ENCODE peak calls at places on chromosomes 12 and 14, in six cellular contexts. One of them, this sample, is unnamed.

GRCh38 chr14:33017016-33017415 is 78.3 kb downstream of the NPAS3 start:
- DNase-seq in activated CD4-positive, alpha-beta T cell treated with anti-CD3 and anti-CD28 coated beads for 48 hours: no peak
- DNase-seq in dorsolateral prefrontal cortex: no peak
- DNase-seq in left cardiac atrium: no peak
- DNase-seq in EL: no peak
- DNase-seq in right cardiac atrium: no peak
- DNase-seq in this sample: no peak

GRCh38 chr14:30223385-30223785 is 295.7 kb upstream of the PRKD1 start:
- DNase-seq in dorsolateral prefrontal cortex: no peak
- DNase-seq in left cardiac atrium: peak
- DNase-seq in EL: peak
- DNase-seq in right cardiac atrium: peak
- DNase-seq in activated CD4-positive, alpha-beta T cell treated with anti-CD3 and anti-CD28 coated beads for 48 hours: no peak
- DNase-seq in this sample: no peak

GRCh38 chr12:127293507-127294310 is 973.3 kb upstream of the TMEM132C start:
- DNase-seq in dorsolateral prefrontal cortex: peak
- DNase-seq in EL: peak
- DNase-seq in left cardiac atrium: peak
- DNase-seq in activated CD4-positive, alpha-beta T cell treated with anti-CD3 and anti-CD28 coated beads for 48 hours: peak
- DNase-seq in right cardiac atrium: peak
- DNase-seq in this sample: peak

GRCh38 chr14:66600416-66600815 is 92.5 kb downstream of the GPHN start:
- DNase-seq in dorsolateral prefrontal cortex: no peak
- DNase-seq in right cardiac atrium: no peak
- DNase-seq in left cardiac atrium: no peak
- DNase-seq in EL: peak
- DNase-seq in activated CD4-positive, alpha-beta T cell treated with anti-CD3 and anti-CD28 coated beads for 48 hours: no peak
- DNase-seq in this sample: no peak

GRCh38 chr14:72549026-72549425 is 344.9 kb downstream of the DPF3 start:
- DNase-seq in dorsolateral prefrontal cortex: no peak
- DNase-seq in EL: no peak
- DNase-seq in activated CD4-positive, alpha-beta T cell treated with anti-CD3 and anti-CD28 coated beads for 48 hours: no peak
- DNase-seq in right cardiac atrium: no peak
- DNase-seq in left cardiac atrium: no peak
- DNase-seq in this sample: no peak

GRCh38 chr14:94582851-94583250 is 1.6 kb downstream of the SERPINA5 start:
- DNase-seq in EL: no peak
- DNase-seq in dorsolateral prefrontal cortex: no peak
- DNase-seq in left cardiac atrium: no peak
- DNase-seq in right cardiac atrium: no peak
- DNase-seq in activated CD4-positive, alpha-beta T cell treated with anti-CD3 and anti-CD28 coated beads for 48 hours: no peak
- DNase-seq in this sample: no peak

GRCh38 chr14:55138091-55138490 is 9.0 kb downstream of the LGALS3 start:
- DNase-seq in right cardiac atrium: no peak
- DNase-seq in EL: no peak
- DNase-seq in dorsolateral prefrontal cortex: no peak
- DNase-seq in activated CD4-positive, alpha-beta T cell treated with anti-CD3 and anti-CD28 coated beads for 48 hours: no peak
- DNase-seq in left cardiac atrium: no peak
- DNase-seq in this sample: no peak

GRCh38 chr14:75216427-75217006 is 40.1 kb upstream of the TMED10 start:
- DNase-seq in left cardiac atrium: no peak
- DNase-seq in right cardiac atrium: no peak
- DNase-seq in activated CD4-positive, alpha-beta T cell treated with anti-CD3 and anti-CD28 coated beads for 48 hours: no peak
- DNase-seq in dorsolateral prefrontal cortex: no peak
- DNase-seq in EL: no peak
- DNase-seq in this sample: no peak

GRCh38 chr12:107045186-107045585 is 48.2 kb downstream of the CRY1 start:
- DNase-seq in right cardiac atrium: no peak
- DNase-seq in activated CD4-positive, alpha-beta T cell treated with anti-CD3 and anti-CD28 coated beads for 48 hours: no peak
- DNase-seq in EL: no peak
- DNase-seq in left cardiac atrium: no peak
- DNase-seq in dorsolateral prefrontal cortex: no peak
- DNase-seq in this sample: no peak

GRCh38 chr14:29370024-29370423 is 557.6 kb downstream of the PRKD1 start:
- DNase-seq in EL: no peak
- DNase-seq in dorsolateral prefrontal cortex: no peak
- DNase-seq in left cardiac atrium: no peak
- DNase-seq in right cardiac atrium: no peak
- DNase-seq in activated CD4-positive, alpha-beta T cell treated with anti-CD3 and anti-CD28 coated beads for 48 hours: no peak
- DNase-seq in this sample: no peak

GRCh38 chr12:49502590-49502989 is 36.2 kb upstream of the KCNH3 start:
- DNase-seq in dorsolateral prefrontal cortex: no peak
- DNase-seq in activated CD4-positive, alpha-beta T cell treated with anti-CD3 and anti-CD28 coated beads for 48 hours: no peak
- DNase-seq in EL: peak
- DNase-seq in left cardiac atrium: no peak
- DNase-seq in right cardiac atrium: no peak
- DNase-seq in this sample: no peak

GRCh38 chr14:99632410-99633035 is 12.4 kb upstream of the HHIPL1 start:
- DNase-seq in EL: no peak
- DNase-seq in activated CD4-positive, alpha-beta T cell treated with anti-CD3 and anti-CD28 coated beads for 48 hours: no peak
- DNase-seq in left cardiac atrium: no peak
- DNase-seq in right cardiac atrium: no peak
- DNase-seq in dorsolateral prefrontal cortex: no peak
- DNase-seq in this sample: no peak

GRCh38 chr14:20622816-20623291 is 18.6 kb downstream of the OR6S1 start:
- DNase-seq in left cardiac atrium: no peak
- DNase-seq in dorsolateral prefrontal cortex: no peak
- DNase-seq in activated CD4-positive, alpha-beta T cell treated with anti-CD3 and anti-CD28 coated beads for 48 hours: no peak
- DNase-seq in EL: no peak
- DNase-seq in right cardiac atrium: no peak
- DNase-seq in this sample: no peak

GRCh38 chr14:23071244-23071974 is 14.1 kb upstream of the CDH24 start:
- DNase-seq in dorsolateral prefrontal cortex: peak
- DNase-seq in left cardiac atrium: peak
- DNase-seq in EL: peak
- DNase-seq in activated CD4-positive, alpha-beta T cell treated with anti-CD3 and anti-CD28 coated beads for 48 hours: peak
- DNase-seq in right cardiac atrium: peak
- DNase-seq in this sample: peak

GRCh38 chr12:111454716-111455447 is 49.2 kb downstream of the SH2B3 start:
- DNase-seq in dorsolateral prefrontal cortex: no peak
- DNase-seq in right cardiac atrium: no peak
- DNase-seq in left cardiac atrium: no peak
- DNase-seq in EL: no peak
- DNase-seq in activated CD4-positive, alpha-beta T cell treated with anti-CD3 and anti-CD28 coated beads for 48 hours: no peak
- DNase-seq in this sample: no peak

This sample was measured in frontal cortex.